ENCODE peak calls at places on chromosome 13, in five cellular contexts. K is SHP77, U is colonic mucosa, G is activated T-helper 1 cell treated with Interleukin-2 at 50 U/mL for 16 hours, L is NCI-H1930. X is an unnamed sample.
A peak's percentile ranks its signal among the peaks of the same experiment; 100 is the strongest.

GRCh38 chr13:53112522-53112921 is 83.9 kb downstream of the OLFM4 start:
- DNase-seq in K (peak; percentile 66), U (no peak), G (no peak), L (no peak), X (no peak)

GRCh38 chr13:46595136-46595917 is 42.4 kb downstream of the LRCH1 start:
- DNase-seq in K (no peak), U (no peak), G (no peak), L (no peak), X (no peak)

GRCh38 chr13:99944606-99945005 is 27.0 kb downstream of the ZIC5 start:
- DNase-seq in K (no peak), U (no peak), G (no peak), L (no peak), X (no peak)

GRCh38 chr13:26378116-26378515 is 124.2 kb downstream of the CDK8 start:
- DNase-seq in K (no peak), U (no peak), G (no peak), L (no peak), X (no peak)

GRCh38 chr13:76820759-76821158 is 65.4 kb downstream of the KCTD12 start:
- DNase-seq in K (no peak), U (no peak), G (no peak), L (no peak), X (peak; percentile 13)

GRCh38 chr13:97279079-97279411 is 56.9 kb downstream of the MBNL2 start:
- DNase-seq in K (no peak), U (no peak), G (no peak), L (no peak), X (no peak)

GRCh38 chr13:73303858-73304257 is 245.1 kb downstream of the KLF5 start:
- DNase-seq in K (no peak), U (no peak), G (no peak), L (no peak), X (no peak)

GRCh38 chr13:33799950-33800592 is 17.9 kb upstream of the RFC3 start:
- DNase-seq in K (peak; percentile 13), U (no peak), G (no peak), L (no peak), X (no peak)

GRCh38 chr13:38202730-38203129 is 146.9 kb upstream of the UFM1 start:
- DNase-seq in K (no peak), U (no peak), G (no peak), L (no peak), X (no peak)

GRCh38 chr13:76773695-76774094 is 112.5 kb downstream of the KCTD12 start:
- DNase-seq in K (no peak), U (no peak), G (no peak), L (no peak), X (no peak)

GRCh38 chr13:111899714-111900389 is 167.1 kb upstream of the SOX1 start:
- DNase-seq in K (no peak), U (no peak), G (no peak), L (no peak), X (no peak)

GRCh38 chr13:51532736-51533197 is 51.5 kb upstream of the WDFY2 start:
- DNase-seq in K (no peak), U (no peak), G (no peak), L (no peak), X (no peak)

GRCh38 chr13:30652746-30653145 is 35.0 kb downstream of the USPL1 start:
- DNase-seq in K (no peak), U (no peak), G (no peak), L (no peak), X (no peak)

GRCh38 chr13:83150616-83151307 is 731.5 kb downstream of the SLITRK1 start:
- DNase-seq in K (no peak), U (no peak), G (no peak), L (no peak), X (no peak)

GRCh38 chr13:94683426-94683825 is 28.9 kb downstream of the SOX21 start:
- DNase-seq in K (no peak), U (no peak), G (no peak), L (no peak), X (no peak)

GRCh38 chr13:109606404-109607028 is 179.9 kb downstream of the IRS2 start:
- DNase-seq in K (no peak), U (no peak), G (no peak), L (no peak), X (no peak)

GRCh38 chr13:97975280-97975850 is 21.9 kb downstream of the IPO5 start:
- DNase-seq in K (no peak), U (no peak), G (no peak), L (peak; percentile 67), X (no peak)

GRCh38 chr13:52001120-52001731 is 10.0 kb downstream of the ATP7B start:
- DNase-seq in K (peak; percentile 29), U (no peak), G (no peak), L (peak; percentile 41), X (no peak)

GRCh38 chr13:77985866-77986636 is 67.4 kb upstream of the EDNRB start:
- DNase-seq in K (no peak), U (no peak), G (no peak), L (no peak), X (no peak)

X was measured in thyroid gland.